ENCODE peak calls at places on chromosome 6, in eight cellular contexts. One of them, this sample, is unnamed.

GRCh38 chr6:163759542-163759941 is 345.0 kb downstream of the QKI start:
- DNase-seq in spleen: no peak
- DNase-seq in A673: no peak
- DNase-seq in endodermal cell: no peak
- DNase-seq in IMR-90: peak
- DNase-seq in dorsolateral prefrontal cortex: no peak
- DNase-seq in choroid plexus epithelial cell: peak
- DNase-seq in heart right ventricle: no peak
- DNase-seq in this sample: peak

GRCh38 chr6:152300517-152300916 is 336.6 kb downstream of the SYNE1 start:
- DNase-seq in spleen: no peak
- DNase-seq in A673: no peak
- DNase-seq in endodermal cell: no peak
- DNase-seq in IMR-90: no peak
- DNase-seq in dorsolateral prefrontal cortex: no peak
- DNase-seq in choroid plexus epithelial cell: no peak
- DNase-seq in heart right ventricle: no peak
- DNase-seq in this sample: no peak

GRCh38 chr6:167494698-167495435 is 170.0 kb downstream of the TTLL2 start:
- DNase-seq in spleen: no peak
- DNase-seq in A673: no peak
- DNase-seq in endodermal cell: no peak
- DNase-seq in IMR-90: no peak
- DNase-seq in dorsolateral prefrontal cortex: no peak
- DNase-seq in choroid plexus epithelial cell: no peak
- DNase-seq in heart right ventricle: no peak
- DNase-seq in this sample: no peak

GRCh38 chr6:163533443-163533842 is 118.9 kb downstream of the QKI start:
- DNase-seq in spleen: no peak
- DNase-seq in A673: no peak
- DNase-seq in endodermal cell: no peak
- DNase-seq in IMR-90: peak
- DNase-seq in dorsolateral prefrontal cortex: no peak
- DNase-seq in choroid plexus epithelial cell: peak
- DNase-seq in heart right ventricle: no peak
- DNase-seq in this sample: peak

GRCh38 chr6:14029605-14030004 is 88.0 kb upstream of the CD83 start:
- DNase-seq in spleen: no peak
- DNase-seq in A673: no peak
- DNase-seq in endodermal cell: no peak
- DNase-seq in IMR-90: no peak
- DNase-seq in dorsolateral prefrontal cortex: no peak
- DNase-seq in choroid plexus epithelial cell: no peak
- DNase-seq in heart right ventricle: no peak
- DNase-seq in this sample: no peak

GRCh38 chr6:46104209-46104608 is 25.6 kb upstream of the ENPP4 start:
- DNase-seq in spleen: no peak
- DNase-seq in A673: no peak
- DNase-seq in endodermal cell: no peak
- DNase-seq in IMR-90: no peak
- DNase-seq in dorsolateral prefrontal cortex: no peak
- DNase-seq in choroid plexus epithelial cell: no peak
- DNase-seq in heart right ventricle: no peak
- DNase-seq in this sample: no peak

GRCh38 chr6:14728396-14729024 is 517.4 kb upstream of the JARID2 start:
- DNase-seq in spleen: peak
- DNase-seq in A673: no peak
- DNase-seq in endodermal cell: peak
- DNase-seq in IMR-90: peak
- DNase-seq in dorsolateral prefrontal cortex: no peak
- DNase-seq in choroid plexus epithelial cell: peak
- DNase-seq in heart right ventricle: no peak
- DNase-seq in this sample: no peak

GRCh38 chr6:113632220-113632864 is 224.8 kb upstream of the MARCKS start:
- DNase-seq in spleen: no peak
- DNase-seq in A673: peak
- DNase-seq in endodermal cell: no peak
- DNase-seq in IMR-90: peak
- DNase-seq in dorsolateral prefrontal cortex: no peak
- DNase-seq in choroid plexus epithelial cell: peak
- DNase-seq in heart right ventricle: no peak
- DNase-seq in this sample: peak

GRCh38 chr6:127812985-127813681 is 87.7 kb downstream of the THEMIS start:
- DNase-seq in spleen: no peak
- DNase-seq in A673: no peak
- DNase-seq in endodermal cell: no peak
- DNase-seq in IMR-90: no peak
- DNase-seq in dorsolateral prefrontal cortex: no peak
- DNase-seq in choroid plexus epithelial cell: no peak
- DNase-seq in heart right ventricle: no peak
- DNase-seq in this sample: no peak

GRCh38 chr6:37643851-37644672 is 53.6 kb downstream of the MDGA1 start:
- DNase-seq in spleen: no peak
- DNase-seq in A673: no peak
- DNase-seq in endodermal cell: no peak
- DNase-seq in IMR-90: peak
- DNase-seq in dorsolateral prefrontal cortex: no peak
- DNase-seq in choroid plexus epithelial cell: no peak
- DNase-seq in heart right ventricle: peak
- DNase-seq in this sample: no peak

GRCh38 chr6:140486468-140487361 is 1112.3 kb upstream of the CITED2 start:
- DNase-seq in spleen: no peak
- DNase-seq in A673: peak
- DNase-seq in endodermal cell: no peak
- DNase-seq in IMR-90: peak
- DNase-seq in dorsolateral prefrontal cortex: no peak
- DNase-seq in choroid plexus epithelial cell: peak
- DNase-seq in heart right ventricle: no peak
- DNase-seq in this sample: no peak

GRCh38 chr6:89359561-89359960 is 7.0 kb upstream of the UBE2J1 start:
- DNase-seq in spleen: no peak
- DNase-seq in A673: no peak
- DNase-seq in endodermal cell: no peak
- DNase-seq in IMR-90: no peak
- DNase-seq in dorsolateral prefrontal cortex: no peak
- DNase-seq in choroid plexus epithelial cell: peak
- DNase-seq in heart right ventricle: no peak
- DNase-seq in this sample: no peak

GRCh38 chr6:151161363-151161762 is 78.4 kb upstream of the AKAP12 start:
- DNase-seq in spleen: no peak
- DNase-seq in A673: no peak
- DNase-seq in endodermal cell: no peak
- DNase-seq in IMR-90: no peak
- DNase-seq in dorsolateral prefrontal cortex: no peak
- DNase-seq in choroid plexus epithelial cell: peak
- DNase-seq in heart right ventricle: no peak
- DNase-seq in this sample: no peak

GRCh38 chr6:135592276-135592675 is 94.7 kb upstream of the AHI1 start:
- DNase-seq in spleen: no peak
- DNase-seq in A673: no peak
- DNase-seq in endodermal cell: no peak
- DNase-seq in IMR-90: no peak
- DNase-seq in dorsolateral prefrontal cortex: no peak
- DNase-seq in choroid plexus epithelial cell: no peak
- DNase-seq in heart right ventricle: no peak
- DNase-seq in this sample: no peak

GRCh38 chr6:53439556-53439955 is 90.8 kb upstream of the ELOVL5 start:
- DNase-seq in spleen: no peak
- DNase-seq in A673: no peak
- DNase-seq in endodermal cell: no peak
- DNase-seq in IMR-90: peak
- DNase-seq in dorsolateral prefrontal cortex: no peak
- DNase-seq in choroid plexus epithelial cell: peak
- DNase-seq in heart right ventricle: no peak
- DNase-seq in this sample: no peak

GRCh38 chr6:34389034-34389433 is 3.4 kb downstream of the NUDT3 start:
- DNase-seq in spleen: no peak
- DNase-seq in A673: no peak
- DNase-seq in endodermal cell: no peak
- DNase-seq in IMR-90: no peak
- DNase-seq in dorsolateral prefrontal cortex: no peak
- DNase-seq in choroid plexus epithelial cell: no peak
- DNase-seq in heart right ventricle: no peak
- DNase-seq in this sample: no peak

GRCh38 chr6:89007209-89008001 is 44.0 kb upstream of the RNGTT start:
- DNase-seq in spleen: no peak
- DNase-seq in A673: peak
- DNase-seq in endodermal cell: no peak
- DNase-seq in IMR-90: no peak
- DNase-seq in dorsolateral prefrontal cortex: no peak
- DNase-seq in choroid plexus epithelial cell: peak
- DNase-seq in heart right ventricle: no peak
- DNase-seq in this sample: no peak

GRCh38 chr6:130923350-130923749 is 96.1 kb downstream of the SMLR1 start:
- DNase-seq in spleen: no peak
- DNase-seq in A673: no peak
- DNase-seq in endodermal cell: no peak
- DNase-seq in IMR-90: no peak
- DNase-seq in dorsolateral prefrontal cortex: no peak
- DNase-seq in choroid plexus epithelial cell: no peak
- DNase-seq in heart right ventricle: no peak
- DNase-seq in this sample: no peak

GRCh38 chr6:155706806-155707205 is 251.2 kb upstream of the NOX3 start:
- DNase-seq in spleen: no peak
- DNase-seq in A673: no peak
- DNase-seq in endodermal cell: no peak
- DNase-seq in IMR-90: no peak
- DNase-seq in dorsolateral prefrontal cortex: no peak
- DNase-seq in choroid plexus epithelial cell: no peak
- DNase-seq in heart right ventricle: no peak
- DNase-seq in this sample: no peak

GRCh38 chr6:41545703-41546474 is at the start of gene FOXP4:
- DNase-seq in spleen: peak
- DNase-seq in A673: peak
- DNase-seq in endodermal cell: peak
- DNase-seq in IMR-90: peak
- DNase-seq in dorsolateral prefrontal cortex: peak
- DNase-seq in choroid plexus epithelial cell: peak
- DNase-seq in heart right ventricle: peak
- DNase-seq in this sample: peak

GRCh38 chr6:107531868-107532267 is 42.0 kb downstream of the SOBP start:
- DNase-seq in spleen: no peak
- DNase-seq in A673: no peak
- DNase-seq in endodermal cell: no peak
- DNase-seq in IMR-90: no peak
- DNase-seq in dorsolateral prefrontal cortex: no peak
- DNase-seq in choroid plexus epithelial cell: no peak
- DNase-seq in heart right ventricle: no peak
- DNase-seq in this sample: no peak

GRCh38 chr6:3748208-3748701 is 3.3 kb downstream of the PXDC1 start:
- DNase-seq in spleen: no peak
- DNase-seq in A673: peak
- DNase-seq in endodermal cell: peak
- DNase-seq in IMR-90: peak
- DNase-seq in dorsolateral prefrontal cortex: peak
- DNase-seq in choroid plexus epithelial cell: peak
- DNase-seq in heart right ventricle: peak
- DNase-seq in this sample: no peak

GRCh38 chr6:87210979-87211378 is 55.6 kb downstream of the ZNF292 start:
- DNase-seq in spleen: no peak
- DNase-seq in A673: no peak
- DNase-seq in endodermal cell: peak
- DNase-seq in IMR-90: no peak
- DNase-seq in dorsolateral prefrontal cortex: no peak
- DNase-seq in choroid plexus epithelial cell: no peak
- DNase-seq in heart right ventricle: no peak
- DNase-seq in this sample: no peak

GRCh38 chr6:42255050-42255449 is 37.4 kb upstream of the MRPS10 start:
- DNase-seq in spleen: no peak
- DNase-seq in A673: no peak
- DNase-seq in endodermal cell: no peak
- DNase-seq in IMR-90: peak
- DNase-seq in dorsolateral prefrontal cortex: no peak
- DNase-seq in choroid plexus epithelial cell: no peak
- DNase-seq in heart right ventricle: no peak
- DNase-seq in this sample: no peak

GRCh38 chr6:43070028-43070632 is 6.0 kb upstream of the PTK7 start:
- DNase-seq in spleen: no peak
- DNase-seq in A673: peak
- DNase-seq in endodermal cell: peak
- DNase-seq in IMR-90: peak
- DNase-seq in dorsolateral prefrontal cortex: no peak
- DNase-seq in choroid plexus epithelial cell: peak
- DNase-seq in heart right ventricle: no peak
- DNase-seq in this sample: no peak

GRCh38 chr6:117072134-117072533 is 193.2 kb upstream of the VGLL2 start:
- DNase-seq in spleen: no peak
- DNase-seq in A673: peak
- DNase-seq in endodermal cell: no peak
- DNase-seq in IMR-90: no peak
- DNase-seq in dorsolateral prefrontal cortex: no peak
- DNase-seq in choroid plexus epithelial cell: no peak
- DNase-seq in heart right ventricle: peak
- DNase-seq in this sample: no peak

GRCh38 chr6:140594806-140595128 is 1220.3 kb upstream of the CITED2 start:
- DNase-seq in spleen: no peak
- DNase-seq in A673: no peak
- DNase-seq in endodermal cell: no peak
- DNase-seq in IMR-90: no peak
- DNase-seq in dorsolateral prefrontal cortex: no peak
- DNase-seq in choroid plexus epithelial cell: no peak
- DNase-seq in heart right ventricle: no peak
- DNase-seq in this sample: no peak

GRCh38 chr6:157273756-157274088 is 49.6 kb downstream of the TMEM242 start:
- DNase-seq in spleen: peak
- DNase-seq in A673: peak
- DNase-seq in endodermal cell: peak
- DNase-seq in IMR-90: peak
- DNase-seq in dorsolateral prefrontal cortex: peak
- DNase-seq in choroid plexus epithelial cell: peak
- DNase-seq in heart right ventricle: peak
- DNase-seq in this sample: no peak
- H3K4me3 ChIP-seq in spleen: peak
- H3K4me3 ChIP-seq in A673: peak
- H3K4me3 ChIP-seq in endodermal cell: peak
- H3K4me3 ChIP-seq in IMR-90: no peak
- H3K4me3 ChIP-seq in dorsolateral prefrontal cortex: peak
- H3K4me3 ChIP-seq in choroid plexus epithelial cell: peak
- H3K4me3 ChIP-seq in heart right ventricle: peak
- H3K4me3 ChIP-seq in this sample: no peak

GRCh38 chr6:217048-217659 is 75.1 kb upstream of the DUSP22 start:
- DNase-seq in spleen: no peak
- DNase-seq in A673: peak
- DNase-seq in endodermal cell: peak
- DNase-seq in IMR-90: no peak
- DNase-seq in dorsolateral prefrontal cortex: no peak
- DNase-seq in choroid plexus epithelial cell: peak
- DNase-seq in heart right ventricle: no peak
- DNase-seq in this sample: no peak
- TF ChIP-seq CTCF in spleen: peak
- TF ChIP-seq CTCF in A673: peak
- TF ChIP-seq CTCF in endodermal cell: peak
- TF ChIP-seq CTCF in IMR-90: peak
- TF ChIP-seq CTCF in dorsolateral prefrontal cortex: peak
- TF ChIP-seq CTCF in choroid plexus epithelial cell: peak
- TF ChIP-seq CTCF in heart right ventricle: peak
- TF ChIP-seq CTCF in this sample: peak

GRCh38 chr6:7911345-7911725 is 747 bp upstream of the TXNDC5 start:
- DNase-seq in spleen: no peak
- DNase-seq in A673: no peak
- DNase-seq in endodermal cell: peak
- DNase-seq in IMR-90: no peak
- DNase-seq in dorsolateral prefrontal cortex: no peak
- DNase-seq in choroid plexus epithelial cell: no peak
- DNase-seq in heart right ventricle: no peak
- DNase-seq in this sample: no peak
- H3K4me3 ChIP-seq in spleen: peak
- H3K4me3 ChIP-seq in A673: peak
- H3K4me3 ChIP-seq in endodermal cell: peak
- H3K4me3 ChIP-seq in IMR-90: peak
- H3K4me3 ChIP-seq in dorsolateral prefrontal cortex: peak
- H3K4me3 ChIP-seq in choroid plexus epithelial cell: peak
- H3K4me3 ChIP-seq in heart right ventricle: peak
- H3K4me3 ChIP-seq in this sample: peak

GRCh38 chr6:93120154-93120742 is 299.1 kb downstream of the EPHA7 start:
- DNase-seq in spleen: no peak
- DNase-seq in A673: no peak
- DNase-seq in endodermal cell: no peak
- DNase-seq in IMR-90: no peak
- DNase-seq in dorsolateral prefrontal cortex: no peak
- DNase-seq in choroid plexus epithelial cell: no peak
- DNase-seq in heart right ventricle: no peak
- DNase-seq in this sample: no peak
- TF ChIP-seq CTCF in spleen: no peak
- TF ChIP-seq CTCF in A673: no peak
- TF ChIP-seq CTCF in endodermal cell: peak
- TF ChIP-seq CTCF in IMR-90: no peak
- TF ChIP-seq CTCF in dorsolateral prefrontal cortex: no peak
- TF ChIP-seq CTCF in choroid plexus epithelial cell: no peak
- TF ChIP-seq CTCF in heart right ventricle: no peak
- TF ChIP-seq CTCF in this sample: no peak

This sample was measured in epithelial cell of proximal tubule.